ENCODE peak calls at places on chromosomes 16 and 17, in eight cellular contexts. H, F, Z, M, D, V, B and C are unnamed samples.

GRCh38 chr17:29616300-29617048 is 6.2 kb downstream of the CORO6 start:
- DNase-seq in Z (no peak), M (no peak), F (no peak), V (no peak), D (no peak), H (no peak), B (no peak), C (peak; percentile 32)

GRCh38 chr16:85784813-85785212 is 14.5 kb downstream of the EMC8 start:
- DNase-seq in V (no peak), Z (no peak), M (no peak), B (no peak), F (no peak), D (no peak), H (no peak), C (no peak)

GRCh38 chr16:89397331-89397861 is 93.0 kb downstream of the ANKRD11 start:
- DNase-seq in B (no peak), Z (no peak), H (no peak), M (no peak), F (no peak), D (no peak), V (no peak), C (no peak)

GRCh38 chr17:31581022-31581483 is 189.6 kb downstream of the RAB11FIP4 start:
- DNase-seq in Z (peak; percentile 65), V (peak; percentile 81), B (peak; percentile 68), D (peak; percentile 40), M (no peak), F (no peak), H (no peak), C (no peak)

GRCh38 chr17:3893003-3893719 is at the start of gene CAMKK1:
- DNase-seq in B (peak; percentile 72), M (peak; percentile 45), D (peak; percentile 93), V (peak; percentile 93), F (peak; percentile 44), Z (peak; percentile 93), H (peak; percentile 98), C (peak; percentile 92)

GRCh38 chr16:27491894-27492587 is 57.7 kb downstream of the GTF3C1 start:
- DNase-seq in D (no peak), F (no peak), M (no peak), V (no peak), H (no peak), B (no peak), Z (no peak), C (no peak)

GRCh38 chr17:78865682-78866390 is 25.2 kb upstream of the USP36 start:
- DNase-seq in H (peak; percentile 77), F (peak; percentile 60), M (peak; percentile 73), V (peak; percentile 82), Z (peak; percentile 50), B (peak; percentile 80), D (peak; percentile 89), C (peak; percentile 44)

GRCh38 chr16:75485230-75486013 is 9.8 kb downstream of the CHST6 start:
- DNase-seq in V (no peak), D (no peak), Z (no peak), B (no peak), F (no peak), H (no peak), M (no peak), C (no peak)

GRCh38 chr17:78356163-78356713 is 3.6 kb downstream of the SOCS3 start:
- DNase-seq in M (no peak), B (peak; percentile 98), D (peak; percentile 71), H (peak; percentile 67), Z (peak; percentile 80), V (no peak), F (peak; percentile 73), C (peak; percentile 22)

GRCh38 chr16:87457724-87458423 is 35.0 kb downstream of the ZCCHC14 start:
- DNase-seq in F (peak; percentile 39), M (peak; percentile 97), H (no peak), B (peak; percentile 99), D (peak; percentile 42), V (no peak), Z (peak; percentile 84), C (no peak)

GRCh38 chr17:61545335-61545938 is 45.6 kb downstream of the NACA2 start:
- DNase-seq in V (no peak), M (no peak), Z (no peak), H (no peak), B (no peak), D (no peak), F (no peak), C (no peak)

GRCh38 chr17:73288534-73289302 is 23.1 kb downstream of the CDC42EP4 start:
- DNase-seq in V (peak; percentile 64), B (no peak), D (peak; percentile 94), M (no peak), Z (no peak), H (peak; percentile 50), F (no peak), C (peak; percentile 23)

GRCh38 chr16:383326-384020 is 1.7 kb upstream of the PGAP6 start:
- DNase-seq in H (no peak), F (peak; percentile 79), B (no peak), M (peak; percentile 59), V (peak; percentile 20), Z (no peak), D (peak; percentile 64), C (no peak)

GRCh38 chr16:380837-381787 is 666 bp downstream of the PGAP6 start:
- DNase-seq in F (no peak), B (peak; percentile 10), D (peak; percentile 54), H (no peak), M (no peak), V (peak; percentile 25), Z (no peak), C (peak; percentile 54)

GRCh38 chr16:379183-379960 is 2.4 kb downstream of the PGAP6 start:
- DNase-seq in V (no peak), M (no peak), H (no peak), B (no peak), D (no peak), F (peak; percentile 69), Z (no peak), C (no peak)

GRCh38 chr16:379961-380836 is 1.6 kb downstream of the PGAP6 start:
- DNase-seq in D (peak; percentile 7), B (no peak), H (no peak), V (no peak), M (no peak), F (no peak), Z (no peak), C (no peak)

GRCh38 chr16:381788-382717 is at the start of gene PGAP6:
- DNase-seq in Z (peak; percentile 70), D (peak; percentile 64), H (no peak), M (no peak), B (peak; percentile 33), F (no peak), V (peak; percentile 81), C (peak; percentile 78)
- TF ChIP-seq POLR2A in Z (peak; percentile 71), D (peak; percentile 27), H (peak; percentile 47), M (peak; percentile 31), B (peak; percentile 3), F (no peak), V (peak; percentile 62), C (no peak)

GRCh38 chr17:41972571-41973411 is 6.2 kb downstream of the CNP start:
- DNase-seq in D (no peak), H (no peak), F (no peak), V (peak; percentile 54), B (no peak), Z (no peak), M (no peak), C (no peak)
- TF ChIP-seq POLR2A in D (no peak), H (no peak), F (no peak), V (no peak), B (no peak), Z (no peak), M (no peak), C (no peak)

DNA sequence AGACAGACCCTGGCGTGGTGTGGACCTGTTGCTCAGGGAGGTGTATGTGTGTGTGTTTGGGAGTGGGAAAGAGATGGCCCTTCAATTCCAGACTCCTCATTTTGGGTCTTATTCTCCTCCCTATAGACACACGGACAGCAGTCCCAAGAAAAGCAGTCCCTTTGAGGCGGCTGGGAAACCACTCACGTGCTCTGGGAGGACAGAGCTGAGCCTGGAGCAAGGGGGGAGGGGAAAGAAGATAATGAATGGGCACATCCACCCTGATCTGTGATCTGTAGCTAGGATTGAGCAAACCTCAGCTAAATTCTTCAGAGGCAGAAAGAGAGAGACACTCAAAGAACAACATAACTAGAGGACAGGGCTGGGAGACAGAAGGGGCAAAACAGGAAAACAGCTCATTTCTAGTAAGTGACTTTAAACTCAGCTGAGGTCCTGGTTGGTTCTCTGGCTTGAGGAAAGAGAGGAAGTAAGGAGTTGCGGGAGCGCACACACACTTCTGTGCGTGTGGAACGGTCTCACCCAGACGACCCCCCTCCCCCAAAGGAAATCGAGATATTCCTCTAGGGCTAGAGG is 784 bp downstream of the RAB5C start:
- DNase-seq in D (peak; percentile 55), H (no peak), Z (no peak), F (no peak), M (no peak), V (no peak), B (peak; percentile 29), C (peak; percentile 48)
- TF ChIP-seq POLR2A in D (peak; percentile 7), H (no peak), Z (no peak), F (no peak), M (no peak), V (no peak), B (no peak), C (no peak)

DNA sequence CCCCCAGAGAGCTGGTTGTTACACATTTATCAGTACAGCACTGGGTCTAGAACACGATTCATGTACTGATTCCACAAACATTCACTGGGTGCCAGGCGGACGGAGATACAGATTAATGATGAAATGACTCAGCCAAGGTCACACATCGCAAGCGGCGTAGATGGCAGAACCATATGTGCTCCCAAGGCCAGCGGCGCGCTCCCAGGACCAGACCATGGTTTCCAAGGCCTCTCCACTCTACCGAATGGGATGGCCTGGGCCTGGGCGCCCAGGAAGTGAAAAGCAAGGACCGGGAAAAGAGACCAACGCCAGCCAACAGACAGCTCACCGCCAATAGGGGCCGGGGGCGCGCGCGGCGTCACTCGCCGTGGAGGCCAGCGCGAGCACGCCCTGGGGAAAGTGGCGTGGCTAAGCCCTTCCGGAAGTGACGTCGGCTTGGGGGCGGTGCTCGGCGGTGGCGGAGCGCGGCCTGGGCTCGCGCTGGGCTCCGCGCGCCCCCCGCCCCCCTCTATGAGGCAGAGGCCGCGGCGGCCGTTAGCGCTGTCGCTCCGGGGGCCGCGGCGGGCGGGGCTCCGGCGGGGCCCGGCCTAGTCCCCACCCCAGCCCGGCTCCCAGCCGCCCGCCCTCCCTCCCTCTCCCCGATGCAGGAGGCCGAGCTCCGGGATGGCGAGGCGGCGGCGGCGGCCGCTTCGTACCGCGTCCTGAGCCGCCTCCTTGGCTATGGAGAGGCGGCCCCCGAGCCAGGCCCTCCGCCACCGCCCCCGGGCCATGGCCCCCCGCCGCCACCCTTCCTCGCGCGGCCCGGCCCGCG is at the start of gene SOCS7:
- DNase-seq in M (peak; percentile 84), V (peak; percentile 94), H (peak; percentile 89), Z (peak; percentile 90), F (peak; percentile 36), B (peak; percentile 90), D (peak; percentile 95), C (peak; percentile 93)
- TF ChIP-seq POLR2A in M (peak; percentile 33), V (peak; percentile 68), H (peak; percentile 96), Z (peak; percentile 75), F (no peak), B (peak; percentile 80), D (peak; percentile 67), C (peak; percentile 75)